ENCODE peak calls at places on chromosomes 6 and 20, in six cellular contexts. S is prostate gland, N is IMR-90, C is ovary, V is sigmoid colon, K is transverse colon. D is an unnamed sample.

GRCh38 chr6:13892007-13892640 is 32.6 kb upstream of the RNF182 start:
- DNase-seq in S (no peak), N (no peak), C (no peak), V (no peak), K (no peak), D (no peak)

GRCh38 chr6:31734703-31735500 is 1.4 kb downstream of the CLIC1 start:
- DNase-seq in S (peak; percentile 60), N (peak; percentile 59), C (peak; percentile 45), V (no peak), K (peak; percentile 84), D (no peak)

GRCh38 chr20:55095745-55096450 is 620.5 kb downstream of the DOK5 start:
- DNase-seq in S (no peak), N (no peak), C (no peak), V (no peak), K (no peak), D (no peak)

GRCh38 chr20:47654370-47654769 is 130.9 kb downstream of the SULF2 start:
- DNase-seq in S (no peak), N (no peak), C (no peak), V (no peak), K (no peak), D (no peak)

GRCh38 chr20:56433221-56433879 is 21.3 kb downstream of the CASS4 start:
- DNase-seq in S (no peak), N (no peak), C (no peak), V (no peak), K (no peak), D (no peak)

GRCh38 chr6:17932362-17932852 is 55.0 kb downstream of the KIF13A start:
- DNase-seq in S (no peak), N (peak; percentile 85), C (peak; percentile 22), V (peak; percentile 72), K (no peak), D (no peak)

GRCh38 chr6:21596379-21597242 is 3.1 kb downstream of the SOX4 start:
- DNase-seq in S (peak; percentile 22), N (peak; percentile 59), C (peak; percentile 70), V (peak; percentile 75), K (peak; percentile 40), D (peak; percentile 62)

GRCh38 chr6:48775157-48775556 is 664.2 kb upstream of the PTCHD4 start:
- DNase-seq in S (no peak), N (peak; percentile 36), C (no peak), V (no peak), K (no peak), D (no peak)

GRCh38 chr20:25294459-25295385 is 46.8 kb downstream of the PYGB start:
- DNase-seq in S (no peak), N (peak; percentile 52), C (peak; percentile 52), V (no peak), K (peak; percentile 52), D (no peak)

DNA sequence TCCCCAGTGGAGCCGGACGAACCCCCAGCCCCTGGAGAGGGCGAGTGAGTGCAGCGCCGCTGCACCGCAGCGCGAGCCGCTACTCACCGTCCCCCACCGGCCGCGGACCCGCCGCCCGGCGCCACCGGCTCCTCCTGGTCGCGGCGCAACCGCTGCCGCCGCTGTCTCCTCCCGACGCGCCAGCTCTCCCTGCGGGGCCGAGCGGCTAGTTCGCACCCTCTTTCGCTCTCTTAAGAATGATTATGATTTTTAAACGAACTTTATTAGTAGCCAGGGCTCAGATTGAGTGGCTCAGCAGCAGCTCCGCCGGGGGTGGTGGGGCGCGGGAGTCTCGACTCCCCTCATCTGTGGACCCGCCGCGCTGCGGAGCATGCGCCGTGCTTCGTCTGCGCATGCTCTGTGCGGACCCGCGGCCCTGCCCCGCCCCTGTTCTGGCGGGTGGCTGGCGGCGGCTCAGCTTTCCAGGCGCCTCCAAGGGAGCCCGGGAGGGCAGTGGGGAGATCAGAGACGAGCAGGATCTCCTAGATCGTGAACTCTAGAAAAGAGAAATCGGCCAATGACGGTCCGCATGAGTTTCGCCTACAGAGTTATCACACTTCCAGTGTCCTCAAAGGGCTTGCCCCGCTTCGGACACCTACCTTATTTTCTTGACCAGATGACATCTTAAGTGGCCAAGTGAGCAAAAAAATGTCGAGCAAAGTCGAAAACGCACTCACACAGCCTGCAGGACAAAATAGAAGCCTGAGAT is at the start of gene RAB23:
- DNase-seq in S (peak; percentile 80), N (peak; percentile 77), C (peak; percentile 85), V (peak; percentile 94), K (peak; percentile 84), D (peak; percentile 62)
- H3K4me3 ChIP-seq in S (peak within 1 kb of the TSS; percentile 92), N (peak within 1 kb of the TSS; percentile 85), C (peak within 1 kb of the TSS; percentile 99), V (peak within 1 kb of the TSS; percentile 92), K (peak within 1 kb of the TSS; percentile 76), D (peak within 1 kb of the TSS; percentile 97)

GRCh38 chr20:49713779-49714712 is at the start of gene B4GALT5:
- DNase-seq in S (peak; percentile 44), N (peak; percentile 72), C (peak; percentile 77), V (peak; percentile 82), K (peak; percentile 71), D (peak; percentile 28)
- TF ChIP-seq POLR2A in S (peak; percentile 17), N (no peak), C (no peak), V (no peak), K (no peak), D (no peak)

DNA sequence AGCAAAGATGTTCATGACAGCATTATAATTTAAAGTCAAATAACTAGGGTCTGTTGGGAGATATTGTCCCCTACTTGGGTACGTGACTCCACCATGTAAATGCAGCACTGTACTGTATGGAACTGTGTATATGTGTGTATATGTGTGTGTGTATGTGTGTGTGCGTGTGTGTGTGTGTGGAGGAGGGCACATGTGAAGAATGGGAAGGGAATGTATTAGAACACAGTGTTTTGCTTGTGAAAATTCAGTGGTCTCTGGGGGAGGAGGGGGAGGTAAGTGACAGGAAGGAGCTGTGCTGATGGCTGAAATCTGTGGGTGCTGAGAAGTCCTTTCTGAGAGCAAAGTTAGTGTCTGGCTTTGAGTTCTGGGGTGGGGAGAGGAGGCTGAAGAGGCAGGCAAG is 23.9 kb upstream of the VEGFA start:
- DNase-seq in S (no peak), N (no peak), C (no peak), V (peak; percentile 32), K (no peak), D (no peak)
- H3K4me1 ChIP-seq in S (peaks cover 7% of the 10 kb centered on the region), N (peaks cover 2% of the 10 kb centered on the region), C (no peaks in the 10 kb centered on the region), V (no peaks in the 10 kb centered on the region), K (peaks cover 13% of the 10 kb centered on the region), D (no peaks in the 10 kb centered on the region)

DNA sequence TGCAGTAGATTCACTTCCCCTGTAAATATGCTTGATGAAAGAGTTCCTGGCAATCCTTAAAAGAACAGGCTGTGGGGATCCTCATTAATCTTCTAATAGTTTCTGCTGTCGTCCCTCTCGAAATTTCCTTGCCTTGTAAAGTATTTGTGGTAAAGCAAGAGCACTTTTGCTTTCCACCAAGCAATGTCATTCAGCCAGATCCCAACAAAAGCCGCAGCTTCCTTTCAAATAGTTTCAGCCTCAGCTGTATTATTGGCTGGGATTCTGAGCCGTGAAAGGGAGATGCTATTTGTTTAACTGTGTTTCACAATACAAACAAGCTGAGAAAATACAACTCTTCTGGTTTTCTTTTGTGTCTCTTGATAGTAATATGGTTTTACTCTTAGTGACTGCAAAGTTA is 48.9 kb upstream of the EPHA7 start:
- DNase-seq in S (no peak), N (no peak), C (no peak), V (no peak), K (no peak), D (no peak)
- H3K4me3 ChIP-seq in S (no peak overlapping the region), N (no peak overlapping the region), C (no peak overlapping the region), V (no peak overlapping the region), K (no peak overlapping the region), D (no peak overlapping the region)

GRCh38 chr6:10449751-10450150 is 34.9 kb upstream of the TFAP2A start:
- DNase-seq in S (no peak), N (no peak), C (no peak), V (no peak), K (no peak), D (no peak)
- TF ChIP-seq POLR2A in S (no peak), N (no peak), C (no peak), V (no peak), K (no peak), D (no peak)

D was measured in breast epithelium.